ENCODE peak calls at places on chromosomes 3 and 15, in five cellular contexts. One of them, this sample, is unnamed.
A peak's percentile ranks its signal among the peaks of the same experiment; 100 is the strongest.

GRCh38 chr15:42736178-42736792 is 643 bp downstream of the CDAN1 start:
- DNase-seq in H1: no peak
- DNase-seq in HepG2: no peak
- DNase-seq in K562: peak; percentile 73
- DNase-seq in GM12878: no peak
- DNase-seq in this sample: no peak

GRCh38 chr15:77599899-77600298 is 32.8 kb downstream of the LINGO1 start:
- DNase-seq in H1: no peak
- DNase-seq in HepG2: peak; percentile 20
- DNase-seq in K562: peak; percentile 96
- DNase-seq in GM12878: no peak
- DNase-seq in this sample: peak; percentile 53

GRCh38 chr3:185685231-185686035 is 99.3 kb downstream of the SENP2 start:
- DNase-seq in H1: no peak
- DNase-seq in HepG2: no peak
- DNase-seq in K562: no peak
- DNase-seq in GM12878: no peak
- DNase-seq in this sample: no peak

GRCh38 chr3:86990734-86991481 is at the start of gene VGLL3:
- DNase-seq in H1: peak; percentile 88
- DNase-seq in HepG2: no peak
- DNase-seq in K562: no peak
- DNase-seq in GM12878: no peak
- DNase-seq in this sample: peak; percentile 90

GRCh38 chr3:153673853-153674252 is 447.3 kb upstream of the ARHGEF26 start:
- DNase-seq in H1: no peak
- DNase-seq in HepG2: no peak
- DNase-seq in K562: no peak
- DNase-seq in GM12878: no peak
- DNase-seq in this sample: no peak

GRCh38 chr15:59327942-59328341 is 44.7 kb downstream of the MYO1E start:
- DNase-seq in H1: peak; percentile 40
- DNase-seq in HepG2: no peak
- DNase-seq in K562: no peak
- DNase-seq in GM12878: no peak
- DNase-seq in this sample: no peak

GRCh38 chr3:47542614-47543173 is 29.2 kb upstream of the ELP6 start:
- DNase-seq in H1: no peak
- DNase-seq in HepG2: no peak
- DNase-seq in K562: peak; percentile 16
- DNase-seq in GM12878: no peak
- DNase-seq in this sample: no peak

GRCh38 chr15:91853501-91853967 is at the start of gene SLCO3A1:
- DNase-seq in H1: no peak
- DNase-seq in HepG2: no peak
- DNase-seq in K562: peak; percentile 54
- DNase-seq in GM12878: no peak
- DNase-seq in this sample: peak; percentile 69

GRCh38 chr15:50166216-50166615 is 15.8 kb upstream of the SLC27A2 start:
- DNase-seq in H1: no peak
- DNase-seq in HepG2: no peak
- DNase-seq in K562: no peak
- DNase-seq in GM12878: no peak
- DNase-seq in this sample: no peak

GRCh38 chr3:9940746-9941145 is 7.1 kb downstream of the CRELD1 start:
- DNase-seq in H1: no peak
- DNase-seq in HepG2: no peak
- DNase-seq in K562: no peak
- DNase-seq in GM12878: no peak
- DNase-seq in this sample: no peak

GRCh38 chr15:101372149-101372577 is 77.1 kb upstream of the SNRPA1 start:
- DNase-seq in H1: no peak
- DNase-seq in HepG2: no peak
- DNase-seq in K562: no peak
- DNase-seq in GM12878: no peak
- DNase-seq in this sample: no peak

GRCh38 chr15:67720556-67721175 is 104.6 kb upstream of the SKOR1 start:
- DNase-seq in H1: no peak
- DNase-seq in HepG2: no peak
- DNase-seq in K562: no peak
- DNase-seq in GM12878: no peak
- DNase-seq in this sample: no peak

GRCh38 chr3:66592927-66593625 is 92.3 kb upstream of the LRIG1 start:
- DNase-seq in H1: no peak
- DNase-seq in HepG2: no peak
- DNase-seq in K562: no peak
- DNase-seq in GM12878: no peak
- DNase-seq in this sample: no peak

GRCh38 chr15:89494941-89495637 is 1.3 kb downstream of the RHCG start:
- DNase-seq in H1: peak; percentile 78
- DNase-seq in HepG2: no peak
- DNase-seq in K562: peak; percentile 45
- DNase-seq in GM12878: no peak
- DNase-seq in this sample: peak; percentile 66

GRCh38 chr3:65712156-65712555 is 326.6 kb downstream of the MAGI1 start:
- DNase-seq in H1: no peak
- DNase-seq in HepG2: no peak
- DNase-seq in K562: no peak
- DNase-seq in GM12878: no peak
- DNase-seq in this sample: no peak

GRCh38 chr3:112744825-112745566 is 101.7 kb downstream of the CD200R1L start:
- DNase-seq in H1: no peak
- DNase-seq in HepG2: no peak
- DNase-seq in K562: no peak
- DNase-seq in GM12878: no peak
- DNase-seq in this sample: no peak

GRCh38 chr15:34023932-34024331 is 15.1 kb downstream of the AVEN start:
- DNase-seq in H1: no peak
- DNase-seq in HepG2: no peak
- DNase-seq in K562: no peak
- DNase-seq in GM12878: no peak
- DNase-seq in this sample: no peak

GRCh38 chr15:40694706-40695468 is at the start of gene RAD51:
- DNase-seq in H1: peak; percentile 92
- DNase-seq in HepG2: peak; percentile 89
- DNase-seq in K562: peak; percentile 89
- DNase-seq in GM12878: peak; percentile 84
- DNase-seq in this sample: peak; percentile 93

GRCh38 chr15:55546718-55547117 is 38.7 kb upstream of the DNAAF4 start:
- DNase-seq in H1: no peak
- DNase-seq in HepG2: no peak
- DNase-seq in K562: no peak
- DNase-seq in GM12878: no peak
- DNase-seq in this sample: no peak

GRCh38 chr3:11498646-11499045 is 145.1 kb downstream of the VGLL4 start:
- DNase-seq in H1: no peak
- DNase-seq in HepG2: peak; percentile 55
- DNase-seq in K562: no peak
- DNase-seq in GM12878: no peak
- DNase-seq in this sample: no peak

GRCh38 chr3:194163697-194164096 is 27.7 kb downstream of the HES1 start:
- DNase-seq in H1: no peak
- DNase-seq in HepG2: no peak
- DNase-seq in K562: no peak
- DNase-seq in GM12878: no peak
- DNase-seq in this sample: no peak

GRCh38 chr3:8837172-8837571 is 67.8 kb upstream of the OXTR start:
- DNase-seq in H1: no peak
- DNase-seq in HepG2: no peak
- DNase-seq in K562: no peak
- DNase-seq in GM12878: no peak
- DNase-seq in this sample: no peak

GRCh38 chr3:189394599-189395121 is 222.9 kb downstream of the TPRG1 start:
- DNase-seq in H1: no peak
- DNase-seq in HepG2: no peak
- DNase-seq in K562: no peak
- DNase-seq in GM12878: peak; percentile 64
- DNase-seq in this sample: no peak

GRCh38 chr15:85312486-85312885 is 67.9 kb upstream of the AKAP13 start:
- DNase-seq in H1: no peak
- DNase-seq in HepG2: peak; percentile 31
- DNase-seq in K562: no peak
- DNase-seq in GM12878: peak; percentile 77
- DNase-seq in this sample: no peak

GRCh38 chr3:64488938-64489337 is 198.9 kb downstream of the ADAMTS9 start:
- DNase-seq in H1: no peak
- DNase-seq in HepG2: no peak
- DNase-seq in K562: no peak
- DNase-seq in GM12878: no peak
- DNase-seq in this sample: no peak

GRCh38 chr15:49674370-49674769 is 53.5 kb downstream of the DTWD1 start:
- DNase-seq in H1: no peak
- DNase-seq in HepG2: no peak
- DNase-seq in K562: no peak
- DNase-seq in GM12878: no peak
- DNase-seq in this sample: no peak

GRCh38 chr15:49877117-49877860 is 241.7 kb downstream of the ATP8B4 start:
- DNase-seq in H1: no peak
- DNase-seq in HepG2: no peak
- DNase-seq in K562: no peak
- DNase-seq in GM12878: no peak
- DNase-seq in this sample: no peak

GRCh38 chr15:42133892-42134502 is 22.4 kb downstream of the PLA2G4F start:
- DNase-seq in H1: peak; percentile 95
- DNase-seq in HepG2: peak; percentile 52
- DNase-seq in K562: peak; percentile 68
- DNase-seq in GM12878: no peak
- DNase-seq in this sample: peak; percentile 90

GRCh38 chr15:45914425-45914824 is 279.6 kb downstream of the SQOR start:
- DNase-seq in H1: no peak
- DNase-seq in HepG2: no peak
- DNase-seq in K562: no peak
- DNase-seq in GM12878: no peak
- DNase-seq in this sample: no peak

GRCh38 chr3:98967758-98968157 is 66.3 kb upstream of the DCBLD2 start:
- DNase-seq in H1: no peak
- DNase-seq in HepG2: no peak
- DNase-seq in K562: no peak
- DNase-seq in GM12878: no peak
- DNase-seq in this sample: no peak

GRCh38 chr3:184590795-184591194 is 29.2 kb downstream of the EPHB3 start:
- DNase-seq in H1: no peak
- DNase-seq in HepG2: no peak
- DNase-seq in K562: no peak
- DNase-seq in GM12878: no peak
- DNase-seq in this sample: no peak

DNA sequence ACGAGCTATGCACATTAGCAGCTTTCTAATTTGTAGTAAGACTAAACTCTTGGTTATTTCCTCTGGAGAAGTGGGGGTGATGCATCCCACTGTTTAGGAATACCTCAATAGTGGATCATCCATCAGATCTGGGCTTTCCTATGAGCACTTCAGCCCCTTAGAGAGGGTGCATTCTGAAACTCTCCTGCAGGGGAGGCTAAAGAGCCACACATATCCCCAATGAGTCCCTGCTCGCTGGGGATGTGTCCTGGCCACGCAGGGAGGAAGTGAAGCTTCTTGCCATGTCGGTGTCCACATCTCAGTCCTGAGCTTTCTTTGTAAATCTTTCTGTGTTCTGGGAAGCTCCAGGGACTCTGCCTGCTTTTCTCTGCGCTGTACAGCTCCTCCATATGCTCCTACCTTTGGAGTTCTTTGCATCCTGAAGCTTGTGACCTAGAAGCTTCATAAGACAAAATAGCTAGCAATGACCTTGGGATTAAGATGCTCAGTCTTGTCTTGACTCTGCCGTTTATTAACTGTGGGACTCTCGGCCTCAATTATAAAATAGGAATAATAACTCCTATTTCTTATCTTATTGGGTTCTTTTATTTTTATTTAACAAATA is 28.3 kb upstream of the MASP1 start:
- DNase-seq in H1: peak; percentile 94
- DNase-seq in HepG2: peak; percentile 35
- DNase-seq in K562: peak; percentile 63
- DNase-seq in GM12878: peak; percentile 17
- DNase-seq in this sample: peak; percentile 90
- TF ChIP-seq ATF2 in H1: no peak
- TF ChIP-seq ATF2 in HepG2: no peak
- TF ChIP-seq ATF2 in K562: no peak
- TF ChIP-seq ATF2 in GM12878: no peak
- TF ChIP-seq ATF2 in this sample: no peak

DNA sequence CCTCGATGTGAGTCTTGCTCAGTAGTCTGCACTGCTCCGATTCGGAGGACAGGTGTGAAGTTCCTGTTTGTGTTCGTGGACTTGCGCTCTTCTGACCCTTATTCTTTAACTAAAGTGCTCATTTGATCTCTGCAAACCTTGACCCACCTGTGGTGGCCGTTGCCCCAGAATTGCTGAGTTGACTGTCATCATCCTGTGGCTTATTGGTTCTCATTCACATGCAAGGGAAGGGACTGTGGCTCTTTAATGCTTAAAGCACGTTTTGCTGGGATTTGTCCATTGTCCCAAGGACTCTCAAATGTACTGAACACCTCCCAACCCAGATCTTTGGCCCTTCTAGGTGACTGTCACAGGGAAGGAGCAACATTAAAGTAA is 13.4 kb downstream of the SYNM start:
- DNase-seq in H1: no peak
- DNase-seq in HepG2: no peak
- DNase-seq in K562: no peak
- DNase-seq in GM12878: no peak
- DNase-seq in this sample: no peak
- TF ChIP-seq CREB1 in H1: no peak
- TF ChIP-seq CREB1 in HepG2: no peak
- TF ChIP-seq CREB1 in K562: no peak
- TF ChIP-seq CREB1 in GM12878: no peak
- TF ChIP-seq CREB1 in this sample: no peak

GRCh38 chr3:159832024-159832423 is 156.6 kb upstream of the IL12A start:
- DNase-seq in H1: no peak
- DNase-seq in HepG2: no peak
- DNase-seq in K562: no peak
- DNase-seq in GM12878: peak; percentile 25
- DNase-seq in this sample: no peak

GRCh38 chr3:159828542-159828943 is 160.1 kb upstream of the IL12A start:
- DNase-seq in H1: no peak
- DNase-seq in HepG2: peak; percentile 3
- DNase-seq in K562: peak; percentile 36
- DNase-seq in GM12878: no peak
- DNase-seq in this sample: no peak

GRCh38 chr3:159830523-159831151 is 158.0 kb upstream of the IL12A start:
- DNase-seq in H1: no peak
- DNase-seq in HepG2: no peak
- DNase-seq in K562: no peak
- DNase-seq in GM12878: no peak
- DNase-seq in this sample: no peak

GRCh38 chr3:159831466-159831865 is 157.2 kb upstream of the IL12A start:
- DNase-seq in H1: no peak
- DNase-seq in HepG2: no peak
- DNase-seq in K562: no peak
- DNase-seq in GM12878: no peak
- DNase-seq in this sample: no peak

GRCh38 chr3:159829056-159829995 is 159.3 kb upstream of the IL12A start:
- DNase-seq in H1: no peak
- DNase-seq in HepG2: peak; percentile 20
- DNase-seq in K562: no peak
- DNase-seq in GM12878: no peak
- DNase-seq in this sample: no peak
- TF ChIP-seq ATF2 in H1: no peak
- TF ChIP-seq ATF2 in HepG2: no peak
- TF ChIP-seq ATF2 in K562: no peak
- TF ChIP-seq ATF2 in GM12878: no peak
- TF ChIP-seq ATF2 in this sample: no peak

GRCh38 chr3:56796202-56796601 is 5.5 kb downstream of the ARHGEF3 start:
- DNase-seq in H1: no peak
- DNase-seq in HepG2: no peak
- DNase-seq in K562: no peak
- DNase-seq in GM12878: no peak
- DNase-seq in this sample: no peak
- TF ChIP-seq CREB1 in H1: no peak
- TF ChIP-seq CREB1 in HepG2: no peak
- TF ChIP-seq CREB1 in K562: no peak
- TF ChIP-seq CREB1 in GM12878: no peak
- TF ChIP-seq CREB1 in this sample: no peak